ENCODE peak calls at places on chromosomes 6 and 20, in eight cellular contexts. G is Karpas-422, X is H1, K is neuronal stem cell, S is SK-N-SH, Q is neural progenitor cell, T is endothelial cell of umbilical vein, U is HCT116. J is an unnamed sample. For H3K36me3, the result is how much of the 10 kb centered on the place peaks cover.

GRCh38 chr6:143575440-143575839 is 63.9 kb upstream of the FUCA2 start:
- DNase-seq in Q (peak), X (no peak), G (peak), T (peak), K (peak), S (peak), U (peak), J (peak)

GRCh38 chr6:105522626-105523322 is 119.9 kb upstream of the PREP start:
- DNase-seq in T (no peak), X (no peak), U (peak), Q (no peak), S (no peak), G (no peak), K (no peak), J (peak)

GRCh38 chr20:7392551-7392950 is 547.7 kb downstream of the HAO1 start:
- DNase-seq in K (peak), S (no peak), Q (no peak), G (no peak), T (peak), U (no peak), X (no peak), J (peak)

GRCh38 chr6:33088931-33089640 is 13.3 kb downstream of the HLA-DPB1 start:
- DNase-seq in X (no peak), Q (no peak), G (peak), T (no peak), K (no peak), S (no peak), U (no peak), J (no peak)

GRCh38 chr6:133645000-133645619 is 243.8 kb upstream of the TCF21 start:
- DNase-seq in G (no peak), K (no peak), S (no peak), Q (no peak), T (no peak), U (no peak), X (no peak), J (peak)

GRCh38 chr6:167893416-167893815 is 66.7 kb downstream of the AFDN start:
- DNase-seq in Q (no peak), T (no peak), U (peak), S (no peak), K (no peak), X (no peak), G (no peak), J (peak)

GRCh38 chr6:132499757-132500156 is 13.2 kb downstream of the STX7 start:
- DNase-seq in T (no peak), Q (no peak), X (no peak), U (no peak), G (peak), K (no peak), S (no peak), J (no peak)

GRCh38 chr20:51484141-51484815 is 58.2 kb downstream of the NFATC2 start:
- DNase-seq in T (no peak), X (no peak), Q (no peak), U (no peak), G (no peak), K (no peak), S (no peak), J (peak)

GRCh38 chr6:105397987-105398386 is 4.9 kb downstream of the PREP start:
- DNase-seq in X (no peak), G (no peak), K (peak), S (no peak), T (peak), Q (peak), U (no peak), J (no peak)

GRCh38 chr20:11852801-11853200 is 64.9 kb upstream of the BTBD3 start:
- DNase-seq in K (no peak), G (no peak), X (no peak), U (no peak), T (no peak), S (no peak), Q (no peak), J (peak)

DNA sequence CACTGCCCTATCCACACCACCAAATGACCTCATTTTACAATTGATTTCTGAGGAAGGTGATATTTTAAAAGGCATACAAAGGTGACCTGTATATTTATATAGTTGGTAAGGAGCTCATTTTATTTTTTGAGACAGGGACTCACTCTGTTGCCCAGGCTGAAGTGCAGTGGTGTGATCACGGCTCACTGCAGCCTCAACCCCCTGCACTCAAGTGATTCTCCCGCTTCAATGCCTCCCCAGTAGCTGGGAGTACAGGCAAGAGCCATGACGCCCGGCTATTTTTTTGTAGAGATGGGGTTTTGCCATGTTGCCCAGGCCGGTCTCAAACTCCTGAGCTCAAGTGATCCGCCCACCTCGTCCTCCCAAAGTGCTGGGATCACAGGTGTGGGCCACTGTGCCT is 13.0 kb downstream of the NCOA5 start:
- DNase-seq in G (no peak), K (no peak), X (no peak), S (no peak), T (no peak), U (no peak), Q (no peak), J (no peak)
- H3K36me3 ChIP-seq in G (under half), K (half or more), X (under half), S (half or more), T (under half), U (under half), Q (under half), J (under half)

GRCh38 chr20:62925420-62926228 is 681 bp downstream of the DIDO1 start:
- DNase-seq in U (no peak), G (peak), S (peak), X (no peak), T (no peak), Q (peak), K (no peak), J (peak)

GRCh38 chr20:62929051-62929538 is 2.8 kb upstream of the DIDO1 start:
- DNase-seq in X (peak), K (no peak), S (no peak), G (peak), Q (peak), T (peak), U (no peak), J (peak)

GRCh38 chr20:62927128-62927705 is 912 bp upstream of the DIDO1 start:
- DNase-seq in X (no peak), S (no peak), G (no peak), U (no peak), Q (no peak), K (no peak), T (no peak), J (no peak)

GRCh38 chr20:62926229-62927127 is at the start of gene DIDO1:
- DNase-seq in T (peak), U (peak), S (peak), K (peak), G (peak), Q (peak), X (peak), J (peak)

DNA sequence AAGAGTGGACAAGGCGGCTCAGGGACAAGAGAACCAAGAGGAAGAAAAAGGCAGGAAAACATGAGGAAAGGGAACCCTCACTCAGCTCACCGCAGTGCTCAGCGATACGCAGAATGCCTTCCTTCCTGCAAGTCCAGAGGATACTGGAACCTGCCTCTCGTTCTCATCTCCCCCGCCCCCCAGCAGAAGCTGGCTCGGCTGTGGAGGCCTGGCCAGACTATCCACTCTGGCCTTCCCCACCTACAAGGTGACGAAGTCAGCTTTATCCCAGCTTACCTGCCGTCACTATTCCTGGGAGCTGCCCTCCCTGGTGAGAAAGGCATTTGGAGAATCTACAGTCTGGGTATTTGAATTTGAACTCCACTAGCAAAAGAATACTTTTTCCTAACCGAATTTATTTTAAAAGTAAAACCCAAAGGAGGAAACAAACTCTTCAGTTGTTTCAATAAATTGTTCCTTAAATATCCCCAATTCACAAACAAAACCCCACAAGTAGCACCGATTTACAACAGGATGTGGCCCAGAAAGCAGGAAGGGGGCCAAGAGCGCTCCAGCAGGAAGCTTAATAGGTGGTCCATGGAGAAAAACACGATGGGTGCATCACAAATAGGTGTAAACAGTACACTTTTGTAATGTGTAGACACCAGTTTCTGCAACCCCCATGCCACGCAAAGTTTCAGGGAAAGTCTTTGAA is 2.1 kb upstream of the DIDO1 start:
- DNase-seq in X (no peak), S (no peak), U (no peak), G (no peak), Q (no peak), K (no peak), T (peak), J (peak)
- H2AFZ ChIP-seq in X (no peak), S (no peak), U (no peak), G (no peak), Q (no peak), K (no peak), T (no peak), J (peak)

GRCh38 chr6:158028876-158029275 is 47.2 kb downstream of the SYNJ2 start:
- DNase-seq in U (no peak), T (no peak), K (no peak), S (no peak), Q (no peak), G (no peak), X (no peak), J (no peak)

GRCh38 chr6:158027590-158028285 is 46.1 kb downstream of the SYNJ2 start:
- DNase-seq in X (no peak), G (no peak), U (no peak), S (no peak), K (no peak), T (no peak), Q (no peak), J (no peak)

GRCh38 chr6:158028421-158028820 is 46.8 kb downstream of the SYNJ2 start:
- DNase-seq in T (no peak), K (no peak), G (no peak), Q (no peak), S (no peak), U (no peak), X (no peak), J (no peak)

GRCh38 chr6:158026054-158026900 is 44.6 kb downstream of the SYNJ2 start:
- DNase-seq in K (no peak), T (peak), Q (no peak), G (peak), U (no peak), X (peak), S (peak), J (peak)

DNA sequence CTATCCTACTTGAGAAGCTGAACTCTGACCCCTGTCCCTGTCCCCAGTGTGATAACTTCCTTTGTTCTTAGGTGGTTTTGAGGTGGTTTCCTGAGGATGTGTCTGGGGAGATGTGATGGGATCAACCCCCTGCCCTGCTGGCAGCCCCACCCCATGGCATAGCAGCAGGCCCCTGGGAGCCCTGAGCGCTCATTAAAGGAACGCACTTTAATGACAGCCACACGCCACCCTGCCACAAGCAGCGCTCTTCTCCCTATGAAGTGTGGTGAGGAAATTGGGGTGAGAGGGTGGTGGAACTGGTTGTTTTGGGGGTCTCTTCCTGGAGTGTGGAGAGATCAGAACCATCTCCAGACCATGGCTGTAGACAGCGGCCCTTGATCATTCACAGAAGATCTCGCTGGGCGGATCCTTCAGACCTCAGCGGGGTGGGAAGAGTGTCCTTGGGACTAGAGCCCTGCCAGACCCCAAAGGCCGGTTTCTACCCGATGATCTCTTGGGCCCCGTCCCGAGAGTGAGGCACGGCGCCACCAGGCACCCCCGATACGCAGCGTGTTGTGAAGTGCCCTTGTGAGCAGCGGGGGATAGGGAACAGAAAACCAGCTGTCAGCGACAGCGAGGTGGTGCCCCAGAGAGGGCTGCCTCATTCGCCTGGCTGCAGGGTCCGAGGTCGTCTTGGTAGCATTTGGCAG is 45.4 kb downstream of the SYNJ2 start:
- DNase-seq in S (no peak), T (no peak), K (no peak), G (no peak), Q (no peak), U (no peak), X (no peak), J (no peak)
- H3K9ac ChIP-seq in S (peak), T (peak), K (peak), G (no peak), Q (no peak), U (peak), X (no peak), J (peak)

GRCh38 chr20:62136283-62137091 is 6.7 kb downstream of the PSMA7 start:
- DNase-seq in G (peak), K (no peak), T (peak), X (no peak), U (peak), S (peak), Q (peak), J (peak)
- H3K36me3 ChIP-seq in G (half or more), K (half or more), T (under half), X (half or more), U (under half), S (half or more), Q (under half), J (half or more)

DNA sequence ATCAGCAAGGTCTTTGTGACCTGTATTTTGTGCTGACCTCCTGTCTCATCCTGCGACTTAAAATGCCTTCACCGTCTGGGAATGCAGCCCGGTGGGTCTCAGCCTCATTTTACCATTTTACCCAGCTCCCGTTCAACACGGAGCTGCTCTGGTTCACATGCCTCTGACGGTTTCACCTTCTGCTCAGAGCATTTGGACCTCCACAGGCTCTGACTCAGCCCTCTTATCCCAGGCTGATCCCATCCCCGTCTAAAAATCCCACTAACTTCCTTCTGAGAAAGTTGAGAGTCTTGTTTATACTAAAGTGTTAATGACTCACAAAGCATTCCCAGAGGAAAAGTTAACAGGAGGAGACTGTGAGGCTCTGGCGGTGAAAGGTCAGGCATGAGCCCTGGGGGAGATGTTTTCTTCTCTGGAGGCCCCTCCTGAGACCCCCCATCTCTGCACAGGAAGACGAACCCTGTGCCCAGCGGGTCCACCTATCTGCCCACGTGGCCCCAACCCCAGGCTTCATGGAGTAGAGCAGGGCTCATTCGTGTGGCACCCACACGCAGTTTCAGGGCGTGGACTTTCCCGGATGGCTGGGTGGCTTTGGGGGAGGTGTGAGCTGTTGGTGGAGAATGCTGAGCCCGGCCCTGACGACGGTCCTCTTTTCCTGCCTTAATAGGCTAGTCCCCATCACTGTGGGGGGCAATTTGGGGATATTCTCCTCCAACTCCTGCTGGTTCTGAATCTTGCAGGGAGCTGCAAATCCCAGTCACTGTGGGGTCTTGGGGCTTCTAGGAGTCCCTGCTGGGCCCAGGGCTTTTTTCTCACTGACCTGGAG is 3.3 kb upstream of the BIRC7 start:
- DNase-seq in G (no peak), X (no peak), T (peak), Q (no peak), S (no peak), K (no peak), U (peak), J (peak)
- H2AFZ ChIP-seq in G (no peak), X (no peak), T (no peak), Q (no peak), S (peak), K (no peak), U (peak), J (peak)

GRCh38 chr6:151063339-151063738 is 176.4 kb upstream of the AKAP12 start:
- DNase-seq in G (no peak), K (no peak), Q (no peak), T (peak), S (no peak), X (no peak), U (peak), J (peak)
- H3K9ac ChIP-seq in G (no peak), K (no peak), Q (no peak), T (peak), S (peak), X (no peak), U (peak), J (no peak)

GRCh38 chr20:24965065-24965919 is 16.2 kb downstream of the CST7 start:
- DNase-seq in K (no peak), G (no peak), T (no peak), X (peak), U (no peak), S (no peak), Q (no peak), J (no peak)
- H3K36me3 ChIP-seq in K (half or more), G (under half), T (under half), X (under half), U (under half), S (half or more), Q (under half), J (under half)

DNA sequence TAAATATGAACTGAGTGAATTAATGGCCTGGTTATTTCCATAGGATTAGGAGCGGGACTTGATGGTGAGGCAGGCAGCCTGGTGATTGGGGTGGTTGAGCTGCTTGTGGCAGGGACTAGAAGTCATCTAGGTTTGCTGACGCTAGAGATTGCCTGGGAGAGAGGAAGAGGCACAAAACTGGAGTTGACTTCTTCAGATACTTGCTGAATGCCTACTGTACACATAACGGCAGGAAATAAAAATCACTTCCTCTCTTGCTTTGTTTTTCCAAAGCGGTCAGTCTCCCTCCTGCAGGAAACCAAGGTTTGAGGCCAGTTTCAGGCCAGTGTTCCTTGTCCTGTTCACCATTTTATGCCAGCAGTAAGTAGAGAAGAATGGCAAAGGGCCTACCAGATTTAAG is 36.7 kb upstream of the MYLIP start:
- DNase-seq in U (no peak), G (no peak), T (peak), Q (no peak), K (no peak), X (no peak), S (no peak), J (no peak)
- H2AFZ ChIP-seq in U (no peak), G (no peak), T (peak), Q (no peak), K (no peak), X (no peak), S (no peak), J (no peak)

J was measured in GM23248.